ENCODE peak calls at places on chromosomes 1 and 21, in seven cellular contexts. One of them, this sample, is unnamed.

GRCh38 chr1:36300526-36300925 is 5.6 kb upstream of the SH3D21 start:
- DNase-seq in mesenchymal stem cell: no peak
- DNase-seq in H9: no peak
- DNase-seq in trophoblast cell: no peak
- DNase-seq in mesendoderm: no peak
- DNase-seq in IMR-90: peak
- DNase-seq in H1: no peak
- DNase-seq in this sample: no peak

GRCh38 chr1:174726167-174726879 is 273.4 kb upstream of the CACYBP start:
- DNase-seq in mesendoderm: peak
- DNase-seq in mesenchymal stem cell: peak
- DNase-seq in trophoblast cell: no peak
- DNase-seq in H9: no peak
- DNase-seq in H1: no peak
- DNase-seq in IMR-90: peak
- DNase-seq in this sample: no peak

GRCh38 chr21:27586326-27586725 is 619.4 kb upstream of the ADAMTS5 start:
- DNase-seq in mesenchymal stem cell: peak
- DNase-seq in mesendoderm: no peak
- DNase-seq in H9: no peak
- DNase-seq in IMR-90: no peak
- DNase-seq in H1: no peak
- DNase-seq in trophoblast cell: no peak
- DNase-seq in this sample: no peak

GRCh38 chr1:42944207-42944928 is 14.3 kb downstream of the SLC2A1 start:
- DNase-seq in mesendoderm: no peak
- DNase-seq in IMR-90: no peak
- DNase-seq in trophoblast cell: peak
- DNase-seq in mesenchymal stem cell: no peak
- DNase-seq in H9: no peak
- DNase-seq in H1: no peak
- DNase-seq in this sample: no peak

GRCh38 chr1:24930703-24931480 is 816 bp upstream of the RUNX3 start:
- DNase-seq in IMR-90: no peak
- DNase-seq in trophoblast cell: no peak
- DNase-seq in H1: peak
- DNase-seq in H9: no peak
- DNase-seq in mesendoderm: no peak
- DNase-seq in mesenchymal stem cell: peak
- DNase-seq in this sample: peak

GRCh38 chr1:230651235-230651634 is 9.0 kb downstream of the COG2 start:
- DNase-seq in H1: no peak
- DNase-seq in H9: no peak
- DNase-seq in mesendoderm: no peak
- DNase-seq in mesenchymal stem cell: no peak
- DNase-seq in IMR-90: no peak
- DNase-seq in trophoblast cell: no peak
- DNase-seq in this sample: no peak

GRCh38 chr1:103101399-103101798 is 6.9 kb downstream of the COL11A1 start:
- DNase-seq in H1: no peak
- DNase-seq in H9: no peak
- DNase-seq in trophoblast cell: no peak
- DNase-seq in IMR-90: no peak
- DNase-seq in mesenchymal stem cell: no peak
- DNase-seq in mesendoderm: no peak
- DNase-seq in this sample: no peak

GRCh38 chr1:76379506-76379905 is 305.0 kb downstream of the ST6GALNAC3 start:
- DNase-seq in IMR-90: no peak
- DNase-seq in mesenchymal stem cell: no peak
- DNase-seq in mesendoderm: no peak
- DNase-seq in trophoblast cell: no peak
- DNase-seq in H9: no peak
- DNase-seq in H1: no peak
- DNase-seq in this sample: no peak

GRCh38 chr1:25572708-25573590 is 29.5 kb downstream of the LDLRAP1 start:
- DNase-seq in mesenchymal stem cell: peak
- DNase-seq in H1: peak
- DNase-seq in H9: peak
- DNase-seq in mesendoderm: peak
- DNase-seq in IMR-90: peak
- DNase-seq in trophoblast cell: peak
- DNase-seq in this sample: no peak

GRCh38 chr1:216758182-216758581 is 35.0 kb upstream of the ESRRG start:
- DNase-seq in IMR-90: no peak
- DNase-seq in trophoblast cell: no peak
- DNase-seq in mesenchymal stem cell: no peak
- DNase-seq in H9: no peak
- DNase-seq in mesendoderm: peak
- DNase-seq in H1: no peak
- DNase-seq in this sample: no peak

GRCh38 chr1:89938171-89939055 is 56.5 kb upstream of the ZNF326 start:
- DNase-seq in H1: no peak
- DNase-seq in mesendoderm: peak
- DNase-seq in IMR-90: peak
- DNase-seq in H9: no peak
- DNase-seq in trophoblast cell: no peak
- DNase-seq in mesenchymal stem cell: peak
- DNase-seq in this sample: no peak

GRCh38 chr1:9728451-9729295 is 77.1 kb downstream of the PIK3CD start:
- DNase-seq in IMR-90: no peak
- DNase-seq in mesendoderm: no peak
- DNase-seq in trophoblast cell: no peak
- DNase-seq in mesenchymal stem cell: no peak
- DNase-seq in H9: no peak
- DNase-seq in H1: no peak
- DNase-seq in this sample: no peak

GRCh38 chr1:28173980-28174297 is 2.6 kb downstream of the PTAFR start:
- DNase-seq in mesendoderm: no peak
- DNase-seq in H9: no peak
- DNase-seq in mesenchymal stem cell: no peak
- DNase-seq in trophoblast cell: no peak
- DNase-seq in H1: no peak
- DNase-seq in IMR-90: peak
- DNase-seq in this sample: no peak

DNA sequence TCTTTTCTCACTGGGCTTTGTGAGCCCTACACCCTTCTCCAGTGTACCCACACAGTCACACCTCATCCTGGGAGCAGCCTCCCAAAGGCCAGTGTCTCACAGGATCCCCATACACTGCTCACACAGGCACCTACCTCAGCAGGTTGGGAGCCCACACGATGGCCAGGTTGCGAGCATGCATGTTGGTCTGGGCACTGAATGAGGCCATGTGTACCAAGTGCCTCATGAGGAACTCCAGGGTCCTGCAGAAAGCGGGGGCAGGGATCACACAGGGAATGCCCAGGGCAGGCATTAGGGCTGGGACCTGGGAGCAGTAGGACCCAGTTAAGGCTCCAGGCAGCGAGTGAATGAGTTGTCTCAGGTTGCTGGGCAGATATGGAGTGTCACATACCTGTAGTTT is 8.5 kb upstream of the USF1 start:
- DNase-seq in mesendoderm: no peak
- DNase-seq in trophoblast cell: no peak
- DNase-seq in H9: no peak
- DNase-seq in H1: no peak
- DNase-seq in IMR-90: no peak
- DNase-seq in mesenchymal stem cell: no peak
- DNase-seq in this sample: no peak
- H2BK5ac ChIP-seq in mesendoderm: no peak
- H2BK5ac ChIP-seq in trophoblast cell: no peak
- H2BK5ac ChIP-seq in H9: no peak
- H2BK5ac ChIP-seq in H1: no peak
- H2BK5ac ChIP-seq in IMR-90: no peak
- H2BK5ac ChIP-seq in mesenchymal stem cell: no peak
- H2BK5ac ChIP-seq in this sample: no peak

GRCh38 chr1:47991187-47991586 is 6.0 kb downstream of the TRABD2B start:
- DNase-seq in IMR-90: no peak
- DNase-seq in mesenchymal stem cell: no peak
- DNase-seq in mesendoderm: peak
- DNase-seq in trophoblast cell: no peak
- DNase-seq in H1: no peak
- DNase-seq in H9: peak
- DNase-seq in this sample: no peak
- H3K4ac ChIP-seq in IMR-90: no peak
- H3K4ac ChIP-seq in mesenchymal stem cell: no peak
- H3K4ac ChIP-seq in mesendoderm: no peak
- H3K4ac ChIP-seq in trophoblast cell: no peak
- H3K4ac ChIP-seq in H1: no peak
- H3K4ac ChIP-seq in H9: no peak
- H3K4ac ChIP-seq in this sample: no peak

GRCh38 chr1:30638811-30639210 is 84.6 kb downstream of the MATN1 start:
- DNase-seq in mesendoderm: peak
- DNase-seq in trophoblast cell: no peak
- DNase-seq in IMR-90: no peak
- DNase-seq in mesenchymal stem cell: no peak
- DNase-seq in H1: no peak
- DNase-seq in H9: no peak
- DNase-seq in this sample: no peak
- H2BK5ac ChIP-seq in mesendoderm: no peak
- H2BK5ac ChIP-seq in trophoblast cell: no peak
- H2BK5ac ChIP-seq in IMR-90: no peak
- H2BK5ac ChIP-seq in mesenchymal stem cell: no peak
- H2BK5ac ChIP-seq in H1: no peak
- H2BK5ac ChIP-seq in H9: no peak
- H2BK5ac ChIP-seq in this sample: no peak

GRCh38 chr1:50978852-50979781 is 9.1 kb downstream of the CDKN2C start:
- DNase-seq in mesenchymal stem cell: no peak
- DNase-seq in mesendoderm: peak
- DNase-seq in H9: no peak
- DNase-seq in trophoblast cell: no peak
- DNase-seq in IMR-90: no peak
- DNase-seq in H1: peak
- DNase-seq in this sample: no peak

GRCh38 chr1:50977575-50978143 is 7.6 kb downstream of the CDKN2C start:
- DNase-seq in H1: peak
- DNase-seq in trophoblast cell: peak
- DNase-seq in mesenchymal stem cell: peak
- DNase-seq in H9: no peak
- DNase-seq in mesendoderm: peak
- DNase-seq in IMR-90: peak
- DNase-seq in this sample: no peak

GRCh38 chr1:50976890-50977574 is 7.0 kb downstream of the CDKN2C start:
- DNase-seq in trophoblast cell: no peak
- DNase-seq in mesenchymal stem cell: peak
- DNase-seq in IMR-90: peak
- DNase-seq in H1: peak
- DNase-seq in mesendoderm: peak
- DNase-seq in H9: peak
- DNase-seq in this sample: no peak

GRCh38 chr1:50979964-50980363 is 9.9 kb downstream of the CDKN2C start:
- DNase-seq in H9: no peak
- DNase-seq in trophoblast cell: no peak
- DNase-seq in H1: no peak
- DNase-seq in mesendoderm: no peak
- DNase-seq in mesenchymal stem cell: no peak
- DNase-seq in IMR-90: no peak
- DNase-seq in this sample: no peak

DNA sequence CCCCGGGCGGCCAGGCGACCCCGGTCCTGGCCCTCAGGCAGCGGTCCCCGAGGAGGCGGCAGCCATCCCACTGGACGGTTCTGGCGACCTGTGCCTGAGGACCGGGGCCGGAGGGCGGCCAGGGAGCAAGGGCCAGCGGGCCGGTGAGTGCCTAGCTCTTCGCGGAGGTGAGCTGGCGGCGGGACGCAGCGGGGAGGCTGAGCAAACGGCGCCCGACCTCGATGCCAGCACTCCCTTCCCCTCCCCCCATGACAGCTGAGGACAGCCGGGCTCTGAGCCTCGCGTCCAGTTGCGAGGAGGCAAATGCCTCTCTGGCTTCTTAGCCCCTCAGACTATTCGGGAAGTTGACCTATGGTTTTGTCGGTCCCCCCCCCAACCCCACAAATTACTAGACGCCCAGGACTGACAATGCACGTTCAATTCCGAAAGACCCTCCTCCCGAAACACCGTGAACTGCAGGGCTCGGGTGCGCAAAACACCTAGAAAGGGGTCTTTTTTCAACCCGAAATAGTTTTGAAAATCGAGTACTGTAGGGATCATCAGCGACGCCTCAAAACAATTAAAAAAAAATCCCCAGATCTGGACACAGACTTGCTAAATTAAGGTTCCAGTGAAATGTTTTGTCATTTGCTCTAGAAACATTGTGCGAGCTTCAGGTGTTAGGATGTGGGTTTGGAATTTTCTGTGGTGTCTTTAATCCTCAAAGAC is 8.3 kb downstream of the CDKN2C start:
- DNase-seq in H1: peak
- DNase-seq in mesendoderm: peak
- DNase-seq in IMR-90: peak
- DNase-seq in trophoblast cell: peak
- DNase-seq in mesenchymal stem cell: peak
- DNase-seq in H9: peak
- DNase-seq in this sample: no peak
- H3K4ac ChIP-seq in H1: no peak
- H3K4ac ChIP-seq in mesendoderm: no peak
- H3K4ac ChIP-seq in IMR-90: peak
- H3K4ac ChIP-seq in trophoblast cell: no peak
- H3K4ac ChIP-seq in mesenchymal stem cell: peak
- H3K4ac ChIP-seq in H9: no peak
- H3K4ac ChIP-seq in this sample: no peak

This sample was measured in neuronal stem cell.